ENCODE peak calls at places on chromosomes 3 and 15, in nine cellular contexts. V is upper lobe of right lung; M is neural progenitor cell; X is fibroblast of the aortic adventitia; J is activated CD8-positive, alpha-beta T cell treated with anti-CD3 and anti-CD28 coated beads for 36 hours; D is BJ; C is hepatocyte; F is endothelial cell of umbilical vein; R is AG09319. W is an unnamed sample.

GRCh38 chr15:95470997-95471692 is 859.4 kb upstream of the NR2F2 start:
- DNase-seq in R (no peak), M (no peak), F (peak; percentile 74), D (no peak), C (no peak), V (no peak), X (peak; percentile 82), J (no peak), W (no peak)

GRCh38 chr3:187165144-187165543 is 25.8 kb upstream of the RPL39L start:
- DNase-seq in X (peak; percentile 80), J (peak; percentile 52), R (no peak), V (no peak), D (no peak), C (peak; percentile 81), F (peak; percentile 62), M (peak; percentile 79), W (no peak)

GRCh38 chr15:99320374-99321215 is 69.3 kb downstream of the LRRC28 start:
- DNase-seq in J (no peak), M (no peak), F (no peak), D (no peak), R (no peak), C (no peak), V (no peak), X (no peak), W (no peak)

GRCh38 chr3:194661946-194662345 is 10.0 kb downstream of the LSG1 start:
- DNase-seq in R (no peak), J (no peak), X (no peak), D (no peak), M (no peak), C (no peak), F (no peak), V (no peak), W (no peak)

GRCh38 chr15:100405179-100405578 is 63.4 kb upstream of the ADAMTS17 start:
- DNase-seq in R (no peak), V (no peak), D (no peak), X (no peak), M (no peak), J (no peak), F (no peak), C (no peak), W (no peak)

GRCh38 chr15:58241872-58242271 is 103.7 kb downstream of the AQP9 start:
- DNase-seq in C (no peak), X (no peak), J (no peak), D (no peak), V (no peak), F (no peak), M (no peak), R (no peak), W (no peak)

GRCh38 chr3:107824822-107825371 is 265.9 kb downstream of the CD47 start:
- DNase-seq in R (no peak), M (no peak), D (no peak), X (no peak), V (no peak), J (no peak), C (no peak), F (no peak), W (no peak)

GRCh38 chr15:44492040-44492439 is 44.9 kb upstream of the EIF3J start:
- DNase-seq in J (no peak), V (no peak), D (no peak), X (no peak), M (no peak), C (no peak), R (no peak), F (no peak), W (no peak)

GRCh38 chr3:89889386-89889785 is 782.0 kb downstream of the EPHA3 start:
- DNase-seq in M (peak; percentile 15), V (no peak), F (no peak), D (no peak), C (no peak), X (no peak), J (no peak), R (no peak), W (no peak)

GRCh38 chr3:126270145-126270811 is 86.9 kb downstream of the KLF15 start:
- DNase-seq in F (peak; percentile 81), D (no peak), J (no peak), X (peak; percentile 54), M (no peak), C (no peak), R (no peak), V (peak; percentile 93), W (no peak)

GRCh38 chr3:13282528-13282985 is 137.6 kb downstream of the NUP210 start:
- DNase-seq in M (peak; percentile 77), V (no peak), J (no peak), D (no peak), C (peak; percentile 38), X (no peak), F (no peak), R (no peak), W (no peak)

GRCh38 chr15:94894056-94894455 is 662.7 kb downstream of the MCTP2 start:
- DNase-seq in R (no peak), D (no peak), F (no peak), C (no peak), V (no peak), J (no peak), X (no peak), M (no peak), W (no peak)

GRCh38 chr3:26825454-26825853 is 202.9 kb downstream of the LRRC3B start:
- DNase-seq in R (no peak), C (no peak), J (no peak), M (no peak), F (no peak), X (no peak), D (no peak), V (no peak), W (no peak)

GRCh38 chr3:150439657-150440056 is 31.6 kb downstream of the TSC22D2 start:
- DNase-seq in R (no peak), F (no peak), C (no peak), V (no peak), J (no peak), M (no peak), D (no peak), X (peak; percentile 26), W (no peak)

GRCh38 chr15:62406268-62406667 is 241.2 kb upstream of the C2CD4B start:
- DNase-seq in M (no peak), C (no peak), J (no peak), F (no peak), R (no peak), D (no peak), V (no peak), X (no peak), W (no peak)

GRCh38 chr15:62404194-62404985 is 239.3 kb upstream of the C2CD4B start:
- DNase-seq in C (no peak), X (no peak), J (no peak), V (no peak), D (no peak), F (no peak), M (no peak), R (no peak), W (no peak)

GRCh38 chr15:62400778-62401177 is 235.7 kb upstream of the C2CD4B start:
- DNase-seq in V (no peak), F (no peak), X (no peak), C (no peak), M (no peak), R (no peak), D (no peak), J (no peak), W (no peak)

GRCh38 chr15:62402687-62403086 is 237.6 kb upstream of the C2CD4B start:
- DNase-seq in F (no peak), J (no peak), V (no peak), M (no peak), R (no peak), D (no peak), C (no peak), X (no peak), W (no peak)

GRCh38 chr15:62403164-62403809 is 238.2 kb upstream of the C2CD4B start:
- DNase-seq in M (no peak), C (no peak), X (peak; percentile 69), F (peak; percentile 11), J (no peak), D (peak; percentile 47), R (no peak), V (no peak), W (no peak)
- TF ChIP-seq CTCF in M (no peak), C (no peak), X (no peak), F (no peak), J (no peak), D (no peak), R (no peak), V (no peak), W (no peak)

GRCh38 chr15:27906802-27907201 is 192.3 kb downstream of the OCA2 start:
- DNase-seq in F (no peak), X (no peak), V (no peak), D (no peak), J (no peak), C (no peak), R (no peak), M (no peak), W (no peak)

DNA sequence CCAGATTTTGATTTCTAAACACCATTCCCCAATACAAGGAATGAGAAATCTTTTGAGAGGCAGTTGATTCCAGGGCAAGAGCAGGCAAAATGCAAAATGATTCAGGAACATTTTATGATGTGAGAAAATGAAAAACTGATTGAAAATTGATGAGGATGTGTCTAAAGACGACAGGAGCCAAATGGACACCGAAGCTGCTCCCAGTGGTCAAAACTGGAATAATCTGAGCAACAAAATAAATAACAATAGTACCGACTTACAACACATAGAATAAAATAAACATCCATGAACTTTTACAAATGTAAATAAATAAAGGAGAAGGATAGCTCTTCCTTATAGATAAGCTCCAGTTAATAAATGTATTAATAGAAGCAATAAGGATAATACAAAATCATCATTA is 186.8 kb downstream of the OCA2 start:
- DNase-seq in R (no peak), D (no peak), F (no peak), J (no peak), X (no peak), V (no peak), M (no peak), C (no peak), W (no peak)
- TF ChIP-seq CTCF in R (no peak), D (no peak), F (no peak), J (no peak), X (no peak), V (no peak), M (peak; percentile 34), C (no peak), W (no peak)

GRCh38 chr15:79673416-79674123 is 223.2 kb downstream of the MTHFS start:
- DNase-seq in M (peak; percentile 40), C (no peak), R (no peak), X (no peak), F (no peak), D (peak; percentile 27), J (peak; percentile 45), V (no peak), W (no peak)
- TF ChIP-seq CTCF in M (no peak), C (no peak), R (no peak), X (no peak), F (no peak), D (no peak), J (no peak), V (no peak), W (no peak)

GRCh38 chr15:57035664-57036063 is 117.2 kb downstream of the TCF12 start:
- DNase-seq in F (no peak), M (peak; percentile 30), J (no peak), D (no peak), V (no peak), C (no peak), R (no peak), X (no peak), W (no peak)
- TF ChIP-seq CTCF in F (no peak), M (no peak), J (no peak), D (no peak), V (no peak), C (no peak), R (no peak), X (no peak), W (no peak)

GRCh38 chr3:119428538-119428937 is 34.9 kb downstream of the TMEM39A start:
- DNase-seq in C (no peak), F (no peak), D (no peak), J (peak; percentile 5), X (no peak), V (no peak), M (no peak), R (no peak), W (no peak)
- TF ChIP-seq CTCF in C (no peak), F (no peak), D (no peak), J (no peak), X (no peak), V (no peak), M (peak; percentile 36), R (no peak), W (no peak)